ENCODE peak calls at places on chromosomes 13 and 19, in seven cellular contexts. O is T-cell; R is left ventricle myocardium inferior; J is activated naive CD8-positive, alpha-beta T cell treated with anti-CD3 and anti-CD28 coated beads for 36 hours; Z is nucleus accumbens; N is HT-29; C is Calu3. Q is an unnamed sample.
A peak's percentile ranks its signal among the peaks of the same experiment; 100 is the strongest.

GRCh38 chr19:9156304-9156703 is 16.1 kb downstream of the ZNF317 start:
- DNase-seq in O (no peak), R (no peak), J (no peak), Z (no peak), N (no peak), C (no peak), Q (no peak)

GRCh38 chr19:41064974-41065569 is 23.2 kb upstream of the CYP2A13 start:
- DNase-seq in O (no peak), R (no peak), J (no peak), Z (no peak), N (peak; percentile 27), C (no peak), Q (no peak)

GRCh38 chr19:48596679-48597465 is 9.7 kb upstream of the SPACA4 start:
- DNase-seq in O (peak; percentile 27), R (no peak), J (no peak), Z (no peak), N (no peak), C (no peak), Q (no peak)

GRCh38 chr13:66563076-66563475 is 667.1 kb downstream of the PCDH9 start:
- DNase-seq in O (no peak), R (no peak), J (no peak), Z (no peak), N (no peak), C (no peak), Q (no peak)

GRCh38 chr13:23618341-23618740 is 48.1 kb downstream of the TNFRSF19 start:
- DNase-seq in O (no peak), R (no peak), J (no peak), Z (no peak), N (peak; percentile 12), C (peak; percentile 56), Q (no peak)

GRCh38 chr19:17282488-17283256 is 971 bp downstream of the ANKLE1 start:
- DNase-seq in O (peak; percentile 65), R (peak; percentile 81), J (peak; percentile 85), Z (peak; percentile 17), N (peak; percentile 86), C (peak; percentile 86), Q (peak; percentile 97)

GRCh38 chr19:6271721-6272410 is 7.9 kb downstream of the MLLT1 start:
- DNase-seq in O (no peak), R (peak; percentile 93), J (no peak), Z (peak; percentile 32), N (no peak), C (no peak), Q (peak; percentile 49)

GRCh38 chr19:33497778-33498175 is 23.8 kb downstream of the PEPD start:
- DNase-seq in O (no peak), R (no peak), J (no peak), Z (no peak), N (no peak), C (no peak), Q (no peak)

GRCh38 chr19:53101518-53101917 is 1.7 kb downstream of the ZNF160 start:
- DNase-seq in O (no peak), R (no peak), J (peak; percentile 26), Z (no peak), N (no peak), C (no peak), Q (no peak)

GRCh38 chr13:28527629-28528028 is 32.7 kb upstream of the FLT1 start:
- DNase-seq in O (no peak), R (no peak), J (no peak), Z (no peak), N (no peak), C (no peak), Q (no peak)

GRCh38 chr19:15466851-15467733 is 2.7 kb upstream of the RASAL3 start:
- DNase-seq in O (no peak), R (no peak), J (peak; percentile 51), Z (no peak), N (peak; percentile 14), C (no peak), Q (no peak)

GRCh38 chr13:114020750-114021463 is 47.0 kb upstream of the C13orf46 start:
- DNase-seq in O (no peak), R (no peak), J (no peak), Z (no peak), N (no peak), C (no peak), Q (no peak)

GRCh38 chr19:48955308-48955958 is 758 bp downstream of the BAX start:
- DNase-seq in O (no peak), R (no peak), J (no peak), Z (no peak), N (no peak), C (no peak), Q (no peak)

GRCh38 chr19:4161415-4162077 is 8.1 kb downstream of the CREB3L3 start:
- DNase-seq in O (no peak), R (no peak), J (no peak), Z (no peak), N (no peak), C (no peak), Q (no peak)

GRCh38 chr13:19759669-19760068 is 23.1 kb downstream of the PSPC1 start:
- DNase-seq in O (no peak), R (no peak), J (no peak), Z (no peak), N (no peak), C (no peak), Q (no peak)

GRCh38 chr19:2561895-2562294 is 86.0 kb downstream of the GADD45B start:
- DNase-seq in O (peak; percentile 70), R (peak; percentile 8), J (peak; percentile 91), Z (no peak), N (no peak), C (no peak), Q (no peak)

GRCh38 chr13:102651392-102651791 is 43.5 kb downstream of the METTL21C start:
- DNase-seq in O (no peak), R (no peak), J (no peak), Z (no peak), N (peak; percentile 5), C (no peak), Q (no peak)

GRCh38 chr13:94239135-94239534 is 240.3 kb downstream of the DCT start:
- DNase-seq in O (no peak), R (no peak), J (peak; percentile 8), Z (no peak), N (no peak), C (no peak), Q (no peak)

GRCh38 chr19:49857834-49858590 is 7.1 kb downstream of the PTOV1 start:
- DNase-seq in O (no peak), R (no peak), J (no peak), Z (no peak), N (peak; percentile 19), C (peak; percentile 28), Q (no peak)

GRCh38 chr13:27313742-27314141 is 43.1 kb downstream of the RASL11A start:
- DNase-seq in O (no peak), R (no peak), J (no peak), Z (no peak), N (no peak), C (no peak), Q (no peak)

GRCh38 chr19:2120821-2121220 is 24.1 kb downstream of the IZUMO4 start:
- DNase-seq in O (no peak), R (no peak), J (no peak), Z (no peak), N (no peak), C (no peak), Q (no peak)

GRCh38 chr19:7795555-7796161 is 32.6 kb downstream of the CLEC4M start:
- DNase-seq in O (no peak), R (no peak), J (no peak), Z (no peak), N (no peak), C (no peak), Q (no peak)

GRCh38 chr19:33052352-33052972 is 12.2 kb downstream of the RHPN2 start:
- DNase-seq in O (no peak), R (no peak), J (no peak), Z (no peak), N (peak; percentile 92), C (peak; percentile 66), Q (no peak)

GRCh38 chr19:17530586-17530985 is 19.1 kb downstream of the PGLS start:
- DNase-seq in O (no peak), R (no peak), J (no peak), Z (no peak), N (no peak), C (no peak), Q (peak; percentile 9)

GRCh38 chr13:67015976-67016600 is 214.0 kb downstream of the PCDH9 start:
- DNase-seq in O (no peak), R (no peak), J (no peak), Z (no peak), N (no peak), C (no peak), Q (no peak)

GRCh38 chr19:7280940-7281666 is 13.1 kb downstream of the INSR start:
- DNase-seq in O (no peak), R (no peak), J (no peak), Z (no peak), N (no peak), C (no peak), Q (no peak)

GRCh38 chr13:39415403-39415802 is 187.6 kb downstream of the LHFPL6 start:
- DNase-seq in O (no peak), R (peak; percentile 56), J (no peak), Z (peak; percentile 6), N (peak; percentile 21), C (peak; percentile 16), Q (no peak)

Q was measured in retina.